ENCODE peak calls at places on chromosome 17, in five cellular contexts. B is ovary; R is astrocyte; V is CD8-positive, alpha-beta T cell; G is H7. Z is an unnamed sample.

GRCh38 chr17:42023524-42024349 is 3.8 kb downstream of the NKIRAS2 start:
- DNase-seq in G (no peak), B (no peak), R (no peak), V (no peak), Z (no peak)

GRCh38 chr17:79019260-79019630 is 4.7 kb upstream of the C1QTNF1 start:
- DNase-seq in V (no peak), R (no peak), G (no peak), B (no peak), Z (no peak)

GRCh38 chr17:10628756-10629155 is 28.4 kb downstream of the MYH3 start:
- DNase-seq in V (no peak), B (no peak), R (no peak), G (peak; percentile 80), Z (no peak)

GRCh38 chr17:77640916-77641605 is 317.4 kb upstream of the TNRC6C start:
- DNase-seq in G (no peak), R (no peak), B (no peak), V (no peak), Z (no peak)

GRCh38 chr17:45020354-45021138 is 30.9 kb downstream of the DCAKD start:
- DNase-seq in G (peak; percentile 80), R (no peak), B (peak; percentile 46), V (no peak), Z (no peak)

GRCh38 chr17:15456972-15457722 is 10.3 kb downstream of the CDRT4 start:
- DNase-seq in B (peak; percentile 70), R (peak; percentile 83), G (no peak), V (no peak), Z (peak; percentile 85)

GRCh38 chr17:14014647-14015046 is 54.7 kb upstream of the COX10 start:
- DNase-seq in R (peak; percentile 54), V (no peak), B (no peak), G (no peak), Z (peak; percentile 52)

GRCh38 chr17:3040882-3041281 is 22.5 kb downstream of the OR1D5 start:
- DNase-seq in V (no peak), B (no peak), G (no peak), R (no peak), Z (no peak)

GRCh38 chr17:15119928-15120327 is 145.2 kb downstream of the PMP22 start:
- DNase-seq in G (no peak), B (no peak), R (no peak), V (no peak), Z (no peak)

GRCh38 chr17:19551148-19551547 is 17.5 kb downstream of the SLC47A1 start:
- DNase-seq in R (no peak), V (no peak), B (no peak), G (no peak), Z (no peak)

GRCh38 chr17:75619506-75620431 is 13.5 kb upstream of the SMIM5 start:
- DNase-seq in G (peak; percentile 95), B (no peak), R (peak; percentile 22), V (no peak), Z (peak; percentile 52)

GRCh38 chr17:75769536-75769935 is 4.5 kb upstream of the GALK1 start:
- DNase-seq in V (no peak), B (no peak), R (no peak), G (no peak), Z (no peak)

GRCh38 chr17:17840751-17841591 is 4.2 kb upstream of the SREBF1 start:
- DNase-seq in R (peak; percentile 40), V (no peak), B (peak; percentile 33), G (peak; percentile 82), Z (peak; percentile 12)

GRCh38 chr17:606501-607243 is 108.0 kb downstream of the VPS53 start:
- DNase-seq in B (no peak), R (no peak), G (no peak), V (no peak), Z (no peak)

GRCh38 chr17:17448076-17448475 is 28.7 kb upstream of the MED9 start:
- DNase-seq in G (no peak), R (no peak), B (no peak), V (no peak), Z (no peak)

GRCh38 chr17:38628441-38628840 is 22.7 kb upstream of the SRCIN1 start:
- DNase-seq in R (no peak), G (peak; percentile 80), V (no peak), B (no peak), Z (peak; percentile 45)

GRCh38 chr17:33667052-33667509 is 374.0 kb upstream of the ASIC2 start:
- DNase-seq in V (peak; percentile 38), B (no peak), G (no peak), R (no peak), Z (no peak)

GRCh38 chr17:30095507-30096244 is 20.9 kb upstream of the NSRP1 start:
- DNase-seq in V (no peak), R (peak; percentile 76), B (no peak), G (no peak), Z (peak; percentile 20)

GRCh38 chr17:51119415-51120356 is 982 bp downstream of the SPAG9 start:
- DNase-seq in R (peak; percentile 31), G (peak; percentile 74), B (peak; percentile 57), V (peak; percentile 38), Z (peak; percentile 34)

GRCh38 chr17:55433629-55434422 is 12.2 kb upstream of the MMD start:
- DNase-seq in G (no peak), B (no peak), R (peak; percentile 85), V (no peak), Z (peak; percentile 85)

GRCh38 chr17:67970783-67971182 is 25.5 kb downstream of the C17orf58 start:
- DNase-seq in V (no peak), B (no peak), G (no peak), R (no peak), Z (no peak)

GRCh38 chr17:3935140-3935542 is 18.9 kb upstream of the P2RX1 start:
- DNase-seq in V (peak; percentile 39), R (peak; percentile 63), B (no peak), G (peak; percentile 92), Z (no peak)

GRCh38 chr17:58585554-58585953 is 71.1 kb upstream of the MTMR4 start:
- DNase-seq in R (no peak), V (no peak), B (no peak), G (no peak), Z (no peak)

GRCh38 chr17:82231562-82232321 is 2.9 kb downstream of the SLC16A3 start:
- DNase-seq in B (peak; percentile 77), V (peak; percentile 49), R (no peak), G (peak; percentile 92), Z (no peak)

GRCh38 chr17:18140648-18141047 is 32.1 kb downstream of the MYO15A start:
- DNase-seq in B (no peak), V (no peak), G (no peak), R (no peak), Z (no peak)

GRCh38 chr17:50926523-50926922 is 60.4 kb upstream of the TOB1 start:
- DNase-seq in G (no peak), V (no peak), R (no peak), B (no peak), Z (no peak)

GRCh38 chr17:82056729-82057621 is 5.3 kb downstream of the GPS1 start:
- DNase-seq in V (peak; percentile 21), G (no peak), R (no peak), B (peak; percentile 17), Z (no peak)

GRCh38 chr17:76473541-76473985 is 6.2 kb downstream of the AANAT start:
- DNase-seq in B (no peak), V (no peak), G (peak; percentile 93), R (no peak), Z (peak; percentile 34)

GRCh38 chr17:3683054-3683511 is 12.9 kb downstream of the P2RX5 start:
- DNase-seq in V (peak; percentile 49), G (peak; percentile 96), B (no peak), R (no peak), Z (no peak)

GRCh38 chr17:75504347-75505151 is 10.8 kb downstream of the CASKIN2 start:
- DNase-seq in B (no peak), R (no peak), G (peak; percentile 96), V (peak; percentile 51), Z (peak; percentile 37)

GRCh38 chr17:36515837-36516236 is 18.8 kb downstream of the MYO19 start:
- DNase-seq in G (no peak), R (no peak), B (no peak), V (no peak), Z (no peak)

DNA sequence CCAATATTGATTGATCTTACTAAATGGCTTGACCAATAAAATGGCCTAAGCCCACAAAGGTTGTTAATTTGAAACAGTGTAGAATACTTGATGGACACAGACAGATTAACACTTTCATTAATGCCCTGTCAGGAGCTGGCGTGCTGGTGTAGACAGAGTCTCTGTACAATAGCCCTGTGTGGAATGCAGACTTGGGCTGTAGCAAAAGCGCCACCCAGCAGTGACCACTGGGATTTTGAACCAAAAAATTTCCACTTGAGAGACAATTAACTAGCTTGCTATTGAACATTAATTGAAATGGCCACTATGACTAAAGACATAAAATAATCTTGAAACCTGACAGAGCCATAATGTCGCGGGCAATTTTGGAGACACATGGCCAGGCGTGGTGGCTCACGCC is 19.7 kb upstream of the GUCY2D start:
- DNase-seq in B (no peak), G (no peak), R (peak; percentile 22), V (no peak), Z (no peak)
- H3K4me3 ChIP-seq in B (no peak overlapping the region), G (no peak overlapping the region), R (peak overlapping the region; percentile 24), V (no peak overlapping the region), Z (no peak overlapping the region)

GRCh38 chr17:40450175-40450574 is 6.9 kb downstream of the IGFBP4 start:
- DNase-seq in G (peak; percentile 80), V (no peak), R (no peak), B (peak; percentile 67), Z (no peak)

GRCh38 chr17:40447148-40447644 is 3.9 kb downstream of the IGFBP4 start:
- DNase-seq in V (no peak), R (no peak), B (peak; percentile 67), G (no peak), Z (no peak)

GRCh38 chr17:40451420-40451819 is 8.2 kb downstream of the IGFBP4 start:
- DNase-seq in V (no peak), G (no peak), B (peak; percentile 89), R (peak; percentile 81), Z (peak; percentile 95)

GRCh38 chr17:40448213-40448638 is 5.0 kb downstream of the IGFBP4 start:
- DNase-seq in V (no peak), R (no peak), G (no peak), B (peak; percentile 62), Z (peak; percentile 78)

GRCh38 chr17:40448639-40449261 is 5.5 kb downstream of the IGFBP4 start:
- DNase-seq in G (no peak), V (no peak), R (no peak), B (peak; percentile 34), Z (peak; percentile 54)
- H3K36me3 ChIP-seq in G (peaks cover 1% of the 10 kb centered on the region), V (no peaks in the 10 kb centered on the region), R (no peaks in the 10 kb centered on the region), B (no peaks in the 10 kb centered on the region), Z (no peaks in the 10 kb centered on the region)

GRCh38 chr17:73304971-73305786 is 6.6 kb downstream of the CDC42EP4 start:
- DNase-seq in R (peak; percentile 67), G (peak; percentile 83), B (peak; percentile 75), V (no peak), Z (peak; percentile 96)
- H3K4me3 ChIP-seq in R (peak overlapping the region; percentile 43), G (no peak overlapping the region), B (peak overlapping the region; percentile 33), V (no peak overlapping the region), Z (peak overlapping the region; percentile 36)

GRCh38 chr17:28315846-28316705 is 2.9 kb upstream of the TMEM97 start:
- DNase-seq in G (no peak), B (no peak), R (no peak), V (no peak), Z (no peak)

GRCh38 chr17:28320215-28321061 is 1.4 kb downstream of the TMEM97 start:
- DNase-seq in R (no peak), G (no peak), V (no peak), B (no peak), Z (no peak)

GRCh38 chr17:28318759-28319660 is at the start of gene TMEM97:
- DNase-seq in B (peak; percentile 95), G (peak; percentile 95), V (peak; percentile 96), R (peak; percentile 95), Z (peak; percentile 98)

GRCh38 chr17:28317965-28318758 is 838 bp upstream of the TMEM97 start:
- DNase-seq in G (peak; percentile 74), B (no peak), V (no peak), R (no peak), Z (peak; percentile 19)

GRCh38 chr17:28317099-28317964 is 1.7 kb upstream of the TMEM97 start:
- DNase-seq in B (no peak), G (peak; percentile 65), R (no peak), V (no peak), Z (no peak)
- H3K36me3 ChIP-seq in B (no peaks in the 10 kb centered on the region), G (peaks cover 2% of the 10 kb centered on the region), R (no peaks in the 10 kb centered on the region), V (no peaks in the 10 kb centered on the region), Z (peaks cover 16% of the 10 kb centered on the region)

Z was measured in MG63.